ENCODE peak calls at places on chromosomes 6 and 20, in five cellular contexts. D is mesenchymal stem cell; C is fibroblast of pulmonary artery; K is activated CD4-positive, alpha-beta T cell treated with anti-CD3 and anti-CD28 coated beads for 4 hours; T is T-helper 1 cell. L is an unnamed sample.
A peak's percentile ranks its signal among the peaks of the same experiment; 100 is the strongest.

GRCh38 chr20:6081236-6081635 is 27.4 kb upstream of the LRRN4 start:
- DNase-seq in D (peak; percentile 8), C (peak; percentile 66), K (no peak), T (no peak), L (no peak)

GRCh38 chr20:6588296-6588695 is 179.2 kb upstream of the BMP2 start:
- DNase-seq in D (no peak), C (peak; percentile 41), K (no peak), T (no peak), L (peak; percentile 36)

GRCh38 chr20:51457281-51457932 is 85.1 kb downstream of the NFATC2 start:
- DNase-seq in D (peak; percentile 78), C (peak; percentile 77), K (no peak), T (no peak), L (peak; percentile 84)

GRCh38 chr6:54299542-54300269 is 8.5 kb upstream of the TINAG start:
- DNase-seq in D (peak; percentile 18), C (peak; percentile 7), K (no peak), T (no peak), L (no peak)

GRCh38 chr6:52125139-52125538 is 37.7 kb upstream of the PKHD1 start:
- DNase-seq in D (no peak), C (no peak), K (no peak), T (no peak), L (no peak)

GRCh38 chr20:24469116-24470030 is at the start of gene SYNDIG1:
- DNase-seq in D (no peak), C (no peak), K (no peak), T (no peak), L (no peak)

GRCh38 chr6:33886673-33887144 is 82.9 kb upstream of the MLN start:
- DNase-seq in D (peak; percentile 81), C (peak; percentile 95), K (no peak), T (no peak), L (peak; percentile 4)

GRCh38 chr6:39958947-39959346 is 24.7 kb upstream of the MOCS1 start:
- DNase-seq in D (no peak), C (no peak), K (no peak), T (no peak), L (no peak)

GRCh38 chr20:63765918-63766317 is 26.3 kb downstream of the SLC2A4RG start:
- DNase-seq in D (no peak), C (no peak), K (no peak), T (no peak), L (no peak)

GRCh38 chr6:16043171-16044142 is 85.4 kb upstream of the MYLIP start:
- DNase-seq in D (no peak), C (peak; percentile 8), K (no peak), T (no peak), L (peak; percentile 9)

GRCh38 chr6:110590821-110591351 is 114.5 kb upstream of the SLC22A16 start:
- DNase-seq in D (no peak), C (peak; percentile 30), K (no peak), T (no peak), L (no peak)

GRCh38 chr6:143731789-143732188 is 54.0 kb downstream of the PHACTR2 start:
- DNase-seq in D (no peak), C (no peak), K (no peak), T (no peak), L (no peak)

GRCh38 chr6:89792881-89793280 is 26.7 kb downstream of the MDN1 start:
- DNase-seq in D (peak; percentile 44), C (peak; percentile 50), K (no peak), T (no peak), L (peak; percentile 68)